ENCODE peak calls at places on chromosomes 5 and 9, in four cellular contexts. H, A, U and X are unnamed samples.

GRCh38 chr9:82035332-82035731 is 46.8 kb downstream of the SPATA31D1 start:
- DNase-seq in H (no peak), A (peak; percentile 72), U (no peak), X (no peak)

GRCh38 chr9:105059260-105059659 is 131.3 kb upstream of the ABCA1 start:
- DNase-seq in H (no peak), A (no peak), U (no peak), X (no peak)

GRCh38 chr5:60295423-60295822 is 401.9 kb upstream of the PDE4D start:
- DNase-seq in H (peak; percentile 29), A (peak; percentile 5), U (peak; percentile 41), X (peak; percentile 34)

GRCh38 chr5:41193462-41194166 is 19.7 kb downstream of the C6 start:
- DNase-seq in H (no peak), A (peak; percentile 49), U (no peak), X (peak; percentile 74)

GRCh38 chr9:81737871-81738507 is 48.6 kb upstream of the TLE1 start:
- DNase-seq in H (no peak), A (peak; percentile 91), U (no peak), X (peak; percentile 68)

GRCh38 chr5:175032741-175033151 is 308.4 kb downstream of the MSX2 start:
- DNase-seq in H (no peak), A (no peak), U (no peak), X (no peak)

GRCh38 chr9:137167752-137168574 is 1.9 kb downstream of the LRRC26 start:
- DNase-seq in H (no peak), A (no peak), U (no peak), X (no peak)

GRCh38 chr5:127936439-127936972 is 147.1 kb upstream of the SLC12A2 start:
- DNase-seq in H (no peak), A (no peak), U (no peak), X (peak; percentile 86)

GRCh38 chr5:38672059-38672791 is 115.8 kb upstream of the LIFR start:
- DNase-seq in H (no peak), A (peak; percentile 56), U (no peak), X (no peak)

GRCh38 chr9:125789196-125789595 is 42.0 kb downstream of the PBX3 start:
- DNase-seq in H (no peak), A (no peak), U (no peak), X (no peak)

GRCh38 chr9:120571443-120572257 is 8.3 kb downstream of the CDK5RAP2 start:
- DNase-seq in H (no peak), A (peak; percentile 85), U (no peak), X (no peak)

GRCh38 chr9:75826292-75826691 is 64.2 kb upstream of the PCSK5 start:
- DNase-seq in H (no peak), A (no peak), U (no peak), X (no peak)

GRCh38 chr5:100430268-100430900 is 104.8 kb upstream of the FAM174A start:
- DNase-seq in H (peak; percentile 53), A (peak; percentile 30), U (peak; percentile 76), X (peak; percentile 75)

GRCh38 chr5:76527685-76528161 is 95.5 kb downstream of the F2RL2 start:
- DNase-seq in H (no peak), A (peak; percentile 17), U (no peak), X (no peak)

GRCh38 chr5:22504411-22504810 is 348.7 kb downstream of the CDH12 start:
- DNase-seq in H (no peak), A (no peak), U (no peak), X (no peak)

GRCh38 chr9:77015291-77016048 is 4.0 kb upstream of the FOXB2 start:
- DNase-seq in H (no peak), A (no peak), U (no peak), X (no peak)

GRCh38 chr5:130282044-130282443 is 377.8 kb downstream of the CHSY3 start:
- DNase-seq in H (no peak), A (no peak), U (no peak), X (no peak)

GRCh38 chr5:72178910-72179815 is 71.9 kb downstream of the MAP1B start:
- DNase-seq in H (no peak), A (peak; percentile 91), U (no peak), X (peak; percentile 64)

GRCh38 chr5:58410441-58410840 is 49.4 kb downstream of the PLK2 start:
- DNase-seq in H (no peak), A (peak; percentile 95), U (no peak), X (peak; percentile 32)

GRCh38 chr5:1703352-1704050 is 96.1 kb downstream of the MRPL36 start:
- DNase-seq in H (no peak), A (no peak), U (no peak), X (no peak)

GRCh38 chr5:14793851-14794250 is 77.7 kb downstream of the ANKH start:
- DNase-seq in H (no peak), A (no peak), U (no peak), X (no peak)

GRCh38 chr9:74765572-74765971 is 122.1 kb downstream of the TRPM6 start:
- DNase-seq in H (no peak), A (no peak), U (no peak), X (no peak)

GRCh38 chr5:98975682-98976407 is 47.0 kb upstream of the CHD1 start:
- DNase-seq in H (no peak), A (peak; percentile 5), U (no peak), X (no peak)

GRCh38 chr5:144583493-144584154 is 413.0 kb downstream of the KCTD16 start:
- DNase-seq in H (no peak), A (no peak), U (no peak), X (no peak)

GRCh38 chr9:127463891-127464290 is 12.6 kb downstream of the LRSAM1 start:
- DNase-seq in H (no peak), A (peak; percentile 76), U (no peak), X (no peak)

DNA sequence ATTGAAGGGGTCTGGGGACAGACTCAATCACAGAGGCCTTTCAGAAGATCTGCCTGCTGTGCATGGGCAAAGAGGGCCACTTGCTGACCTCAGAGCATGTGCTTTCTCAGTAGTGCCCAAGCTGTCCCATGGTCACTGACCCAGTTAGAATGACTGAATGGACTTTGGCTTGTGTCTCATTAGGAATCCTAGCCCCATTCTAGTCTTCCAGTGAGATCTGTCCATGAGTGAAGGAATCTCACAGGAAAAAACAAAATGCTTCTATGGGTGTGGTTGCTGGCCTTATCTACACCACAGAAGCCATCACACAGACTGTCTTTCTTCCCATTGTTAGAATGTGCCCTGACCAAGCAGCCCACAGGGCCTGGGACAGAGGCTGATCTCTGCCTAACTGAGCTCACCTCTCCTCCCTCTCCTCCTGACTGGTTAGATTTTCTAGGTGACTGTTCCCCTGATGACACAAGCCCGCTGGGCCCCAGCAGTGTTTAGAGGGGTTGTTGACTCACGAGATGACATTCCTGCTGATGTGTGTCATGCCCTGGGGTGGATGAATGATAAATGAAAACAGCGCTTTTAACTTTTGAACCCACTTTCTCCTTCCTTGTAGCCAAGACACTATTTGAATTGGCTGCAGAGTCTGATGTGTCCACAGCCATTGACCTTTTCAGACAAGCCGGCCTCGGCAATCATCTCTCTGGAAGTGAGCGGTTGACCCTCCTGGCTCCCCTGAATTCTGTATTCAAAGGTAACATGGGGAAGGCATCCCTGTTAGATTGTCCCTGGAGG is 24.7 kb downstream of the TGFBI start:
- DNase-seq in H (no peak), A (peak; percentile 97), U (no peak), X (peak; percentile 90)
- TF ChIP-seq CTCF in H (no peak), A (no peak), U (no peak), X (no peak)

GRCh38 chr5:8473827-8474568 is 605.0 kb downstream of the MTRR start:
- DNase-seq in H (no peak), A (no peak), U (no peak), X (no peak)
- TF ChIP-seq CTCF in H (no peak), A (no peak), U (peak; percentile 18), X (no peak)

GRCh38 chr9:133470988-133471387 is 7.9 kb downstream of the SLC2A6 start:
- DNase-seq in H (no peak), A (no peak), U (no peak), X (no peak)
- TF ChIP-seq CTCF in H (no peak), A (no peak), U (no peak), X (no peak)

GRCh38 chr5:150007050-150007449 is 6.5 kb downstream of the HMGXB3 start:
- DNase-seq in H (no peak), A (no peak), U (no peak), X (no peak)
- TF ChIP-seq CTCF in H (no peak), A (no peak), U (no peak), X (no peak)

DNA sequence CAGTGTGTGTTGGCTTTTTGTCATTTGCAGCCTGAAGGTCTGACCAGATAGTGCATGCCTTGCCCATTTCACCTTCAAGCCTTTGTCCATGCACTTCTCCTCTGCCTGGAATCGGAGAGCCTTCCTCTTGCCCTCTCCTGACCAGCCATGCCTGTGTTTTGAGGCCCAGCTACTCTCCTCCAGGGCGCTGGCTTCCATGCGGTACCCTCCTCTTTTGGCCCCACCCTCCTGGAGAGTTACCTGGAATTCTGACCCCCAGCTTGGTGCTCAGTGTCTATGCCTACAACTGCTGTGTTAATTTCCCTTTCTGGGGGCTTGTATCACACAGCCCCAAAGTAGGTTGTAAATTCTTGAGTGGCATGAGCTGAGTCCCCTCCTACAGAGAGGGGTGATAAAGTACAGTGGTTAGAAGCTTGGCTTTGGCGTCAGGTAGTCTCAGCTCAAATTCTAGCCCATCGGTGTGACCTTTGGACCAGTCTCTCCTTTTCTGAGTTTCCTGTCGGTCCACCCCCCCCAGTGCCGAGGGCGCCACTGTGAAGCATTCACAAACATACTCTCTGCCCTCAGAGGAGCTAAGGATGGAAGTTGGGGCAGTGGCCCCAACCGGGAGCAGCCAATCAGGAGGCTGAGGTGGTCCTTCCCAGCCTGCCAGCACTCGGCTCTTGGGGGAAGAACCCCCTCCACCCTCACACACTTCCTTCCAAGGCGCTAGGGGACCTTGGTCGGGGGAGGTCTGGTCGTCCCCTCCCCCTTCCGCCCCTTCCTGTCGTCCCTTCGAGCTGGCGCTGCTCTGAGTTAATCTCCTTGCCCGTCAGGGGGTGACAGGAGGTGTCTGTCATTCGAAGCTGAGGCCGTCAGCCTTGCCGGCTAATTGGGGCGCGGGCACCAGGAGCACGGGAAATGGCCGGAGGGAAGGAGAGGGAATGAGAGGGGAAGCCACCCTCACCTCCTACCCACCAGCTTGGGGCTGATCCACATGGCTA is 52.9 kb downstream of the CXXC5 start:
- DNase-seq in H (peak; percentile 54), A (no peak), U (no peak), X (peak; percentile 55)
- TF ChIP-seq CTCF in H (no peak), A (no peak), U (no peak), X (no peak)

GRCh38 chr5:160685695-160686094 is 166.3 kb downstream of the ATP10B start:
- DNase-seq in H (peak; percentile 29), A (no peak), U (peak; percentile 11), X (peak; percentile 61)
- TF ChIP-seq CTCF in H (peak; percentile 76), A (no peak), U (peak; percentile 44), X (peak; percentile 78)

DNA sequence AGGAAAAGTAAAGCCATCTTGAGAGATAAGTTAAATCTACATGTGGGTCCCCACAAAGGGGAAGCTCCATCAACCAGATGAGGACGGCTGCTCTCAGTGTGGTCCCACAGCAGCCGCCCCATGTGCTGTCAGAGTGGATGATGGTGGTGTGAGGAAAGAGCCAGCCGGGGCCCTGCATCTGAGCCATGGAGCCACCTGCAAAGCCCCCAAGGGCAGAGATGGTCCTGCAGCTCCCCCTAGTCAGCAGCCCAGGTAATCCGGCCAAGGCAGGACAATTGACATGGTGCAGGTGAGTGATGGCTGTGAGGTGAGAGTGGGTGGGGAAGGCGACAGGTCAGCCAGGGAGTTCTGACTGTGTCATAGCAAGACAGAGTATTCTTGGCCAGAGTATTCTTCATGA is 458.8 kb downstream of the ICE1 start:
- DNase-seq in H (peak; percentile 29), A (no peak), U (peak; percentile 35), X (no peak)
- TF ChIP-seq CTCF in H (peak; percentile 65), A (no peak), U (no peak), X (no peak)

GRCh38 chr5:180799194-180799593 is 3.4 kb downstream of the MGAT1 start:
- DNase-seq in H (no peak), A (no peak), U (peak; percentile 51), X (peak; percentile 79)
- TF ChIP-seq CTCF in H (peak; percentile 70), A (peak; percentile 13), U (no peak), X (peak; percentile 61)